ENCODE peak calls at places on chromosomes 3 and 15, in nine cellular contexts. F is stimulated activated CD4-positive, alpha-beta T cell treated with anti-CD3 and anti-CD28 coated beads, Interleukin-15, amount 100 ng/mL, for 24 hours; D is GM18507; R is T follicular helper cell; M is retina; B is iris pigment epithelial cell; Q is upper lobe of right lung; T is B cell; Z is WERI-Rb-1. W is an unnamed sample.
A peak's percentile ranks its signal among the peaks of the same experiment; 100 is the strongest.

GRCh38 chr15:58551764-58552504 is 120.1 kb downstream of the LIPC start:
- DNase-seq in F (no peak), D (no peak), R (no peak), M (peak; percentile 4), B (peak; percentile 99), Q (no peak), T (no peak), Z (no peak), W (no peak)

GRCh38 chr3:15875016-15875689 is 77.4 kb upstream of the ANKRD28 start:
- DNase-seq in F (no peak), D (no peak), R (no peak), M (no peak), B (peak; percentile 89), Q (no peak), T (no peak), Z (no peak), W (no peak)

GRCh38 chr15:92048739-92049138 is 195.2 kb downstream of the SLCO3A1 start:
- DNase-seq in F (no peak), D (no peak), R (no peak), M (no peak), B (no peak), Q (no peak), T (no peak), Z (no peak), W (no peak)

GRCh38 chr3:128425142-128425845 is 41.4 kb downstream of the DNAJB8 start:
- DNase-seq in F (no peak), D (no peak), R (no peak), M (no peak), B (no peak), Q (no peak), T (no peak), Z (no peak), W (no peak)

GRCh38 chr3:64047214-64047613 is 23.9 kb upstream of the PSMD6 start:
- DNase-seq in F (no peak), D (no peak), R (no peak), M (no peak), B (no peak), Q (no peak), T (no peak), Z (no peak), W (no peak)

GRCh38 chr3:150410311-150411105 is 2.4 kb downstream of the TSC22D2 start:
- DNase-seq in F (peak; percentile 47), D (no peak), R (peak; percentile 6), M (peak; percentile 59), B (no peak), Q (peak; percentile 71), T (peak; percentile 21), Z (peak; percentile 33), W (peak; percentile 11)

GRCh38 chr3:157098823-157099185 is 61.1 kb downstream of the CCNL1 start:
- DNase-seq in F (no peak), D (no peak), R (no peak), M (no peak), B (peak; percentile 82), Q (no peak), T (no peak), Z (no peak), W (no peak)

GRCh38 chr15:70149667-70150404 is 52.1 kb upstream of the TLE3 start:
- DNase-seq in F (no peak), D (no peak), R (no peak), M (no peak), B (peak; percentile 85), Q (no peak), T (no peak), Z (no peak), W (no peak)

GRCh38 chr3:23172059-23172458 is 31.1 kb upstream of the UBE2E2 start:
- DNase-seq in F (no peak), D (no peak), R (no peak), M (no peak), B (no peak), Q (no peak), T (no peak), Z (no peak), W (no peak)

GRCh38 chr15:76339302-76340197 is 3.0 kb downstream of the ISL2 start:
- DNase-seq in F (no peak), D (no peak), R (no peak), M (peak; percentile 86), B (no peak), Q (no peak), T (no peak), Z (peak; percentile 34), W (peak; percentile 48)

GRCh38 chr3:101466465-101467309 is 46.3 kb downstream of the SENP7 start:
- DNase-seq in F (peak; percentile 14), D (no peak), R (no peak), M (no peak), B (no peak), Q (no peak), T (no peak), Z (peak; percentile 22), W (no peak)

GRCh38 chr3:187368251-187368733 is at the start of gene RTP4:
- DNase-seq in F (peak; percentile 40), D (peak; percentile 44), R (no peak), M (no peak), B (peak; percentile 18), Q (no peak), T (peak; percentile 58), Z (no peak), W (peak; percentile 66)

GRCh38 chr15:90988249-90988648 is 6.1 kb downstream of the PRC1 start:
- DNase-seq in F (no peak), D (no peak), R (no peak), M (no peak), B (no peak), Q (no peak), T (no peak), Z (peak; percentile 77), W (no peak)

GRCh38 chr3:177561769-177562360 is 364.6 kb upstream of the TBL1XR1 start:
- DNase-seq in F (no peak), D (no peak), R (no peak), M (peak; percentile 37), B (no peak), Q (no peak), T (no peak), Z (no peak), W (no peak)